ENCODE peak calls at places on chromosomes 2 and 18, in seven cellular contexts. One of them, this sample, is unnamed.
A peak's percentile ranks its signal among the peaks of the same experiment; 100 is the strongest.

GRCh38 chr18:36374262-36374661 is 76.7 kb downstream of the FHOD3 start:
- DNase-seq in PC-9: no peak
- DNase-seq in stimulated activated naive CD4-positive, alpha-beta T cell: no peak
- DNase-seq in esophagus squamous epithelium: no peak
- DNase-seq in activated T-helper 1 cell treated with anti-CD3 and anti-CD28 coated beads, Interleukin-12 subunit alpha, Interleukin-12 subunit beta, Interleukin-2, Interleukin-4 antibody, amounts not matched to agents 30 ng/mL and 10 ng/mL and 1 ng/mL, durations not matched to agents 14 hours and 24 hours and 36 hours: no peak
- DNase-seq in activated B cell treated with CpG ODN at 0.5 μM for 24 hours: no peak
- DNase-seq in ELF-1: no peak
- DNase-seq in this sample: no peak

GRCh38 chr18:22031581-22031980 is 137.8 kb upstream of the GATA6 start:
- DNase-seq in PC-9: no peak
- DNase-seq in stimulated activated naive CD4-positive, alpha-beta T cell: no peak
- DNase-seq in esophagus squamous epithelium: no peak
- DNase-seq in activated T-helper 1 cell treated with anti-CD3 and anti-CD28 coated beads, Interleukin-12 subunit alpha, Interleukin-12 subunit beta, Interleukin-2, Interleukin-4 antibody, amounts not matched to agents 30 ng/mL and 10 ng/mL and 1 ng/mL, durations not matched to agents 14 hours and 24 hours and 36 hours: no peak
- DNase-seq in activated B cell treated with CpG ODN at 0.5 μM for 24 hours: no peak
- DNase-seq in ELF-1: no peak
- DNase-seq in this sample: no peak

GRCh38 chr2:201900362-201900761 is 94.0 kb downstream of the CDK15 start:
- DNase-seq in PC-9: peak; percentile 71
- DNase-seq in stimulated activated naive CD4-positive, alpha-beta T cell: no peak
- DNase-seq in esophagus squamous epithelium: no peak
- DNase-seq in activated T-helper 1 cell treated with anti-CD3 and anti-CD28 coated beads, Interleukin-12 subunit alpha, Interleukin-12 subunit beta, Interleukin-2, Interleukin-4 antibody, amounts not matched to agents 30 ng/mL and 10 ng/mL and 1 ng/mL, durations not matched to agents 14 hours and 24 hours and 36 hours: no peak
- DNase-seq in activated B cell treated with CpG ODN at 0.5 μM for 24 hours: no peak
- DNase-seq in ELF-1: no peak
- DNase-seq in this sample: no peak

GRCh38 chr2:238994876-238995275 is 147.0 kb downstream of the TWIST2 start:
- DNase-seq in PC-9: no peak
- DNase-seq in stimulated activated naive CD4-positive, alpha-beta T cell: no peak
- DNase-seq in esophagus squamous epithelium: no peak
- DNase-seq in activated T-helper 1 cell treated with anti-CD3 and anti-CD28 coated beads, Interleukin-12 subunit alpha, Interleukin-12 subunit beta, Interleukin-2, Interleukin-4 antibody, amounts not matched to agents 30 ng/mL and 10 ng/mL and 1 ng/mL, durations not matched to agents 14 hours and 24 hours and 36 hours: no peak
- DNase-seq in activated B cell treated with CpG ODN at 0.5 μM for 24 hours: no peak
- DNase-seq in ELF-1: no peak
- DNase-seq in this sample: no peak

GRCh38 chr2:203909192-203909945 is 27.2 kb upstream of the ICOS start:
- DNase-seq in PC-9: no peak
- DNase-seq in stimulated activated naive CD4-positive, alpha-beta T cell: peak; percentile 1
- DNase-seq in esophagus squamous epithelium: no peak
- DNase-seq in activated T-helper 1 cell treated with anti-CD3 and anti-CD28 coated beads, Interleukin-12 subunit alpha, Interleukin-12 subunit beta, Interleukin-2, Interleukin-4 antibody, amounts not matched to agents 30 ng/mL and 10 ng/mL and 1 ng/mL, durations not matched to agents 14 hours and 24 hours and 36 hours: no peak
- DNase-seq in activated B cell treated with CpG ODN at 0.5 μM for 24 hours: no peak
- DNase-seq in ELF-1: peak; percentile 20
- DNase-seq in this sample: peak; percentile 28

GRCh38 chr2:17104454-17104853 is 413.8 kb downstream of the RAD51AP2 start:
- DNase-seq in PC-9: no peak
- DNase-seq in stimulated activated naive CD4-positive, alpha-beta T cell: no peak
- DNase-seq in esophagus squamous epithelium: no peak
- DNase-seq in activated T-helper 1 cell treated with anti-CD3 and anti-CD28 coated beads, Interleukin-12 subunit alpha, Interleukin-12 subunit beta, Interleukin-2, Interleukin-4 antibody, amounts not matched to agents 30 ng/mL and 10 ng/mL and 1 ng/mL, durations not matched to agents 14 hours and 24 hours and 36 hours: no peak
- DNase-seq in activated B cell treated with CpG ODN at 0.5 μM for 24 hours: no peak
- DNase-seq in ELF-1: no peak
- DNase-seq in this sample: no peak

GRCh38 chr2:43139996-43140621 is 86.3 kb downstream of the ZFP36L2 start:
- DNase-seq in PC-9: no peak
- DNase-seq in stimulated activated naive CD4-positive, alpha-beta T cell: no peak
- DNase-seq in esophagus squamous epithelium: no peak
- DNase-seq in activated T-helper 1 cell treated with anti-CD3 and anti-CD28 coated beads, Interleukin-12 subunit alpha, Interleukin-12 subunit beta, Interleukin-2, Interleukin-4 antibody, amounts not matched to agents 30 ng/mL and 10 ng/mL and 1 ng/mL, durations not matched to agents 14 hours and 24 hours and 36 hours: no peak
- DNase-seq in activated B cell treated with CpG ODN at 0.5 μM for 24 hours: no peak
- DNase-seq in ELF-1: peak; percentile 64
- DNase-seq in this sample: peak; percentile 58

GRCh38 chr2:9982248-9982647 is 30.8 kb downstream of the GRHL1 start:
- DNase-seq in PC-9: no peak
- DNase-seq in stimulated activated naive CD4-positive, alpha-beta T cell: no peak
- DNase-seq in esophagus squamous epithelium: no peak
- DNase-seq in activated T-helper 1 cell treated with anti-CD3 and anti-CD28 coated beads, Interleukin-12 subunit alpha, Interleukin-12 subunit beta, Interleukin-2, Interleukin-4 antibody, amounts not matched to agents 30 ng/mL and 10 ng/mL and 1 ng/mL, durations not matched to agents 14 hours and 24 hours and 36 hours: no peak
- DNase-seq in activated B cell treated with CpG ODN at 0.5 μM for 24 hours: no peak
- DNase-seq in ELF-1: no peak
- DNase-seq in this sample: no peak

GRCh38 chr2:106269591-106270291 is 75.6 kb upstream of the UXS1 start:
- DNase-seq in PC-9: no peak
- DNase-seq in stimulated activated naive CD4-positive, alpha-beta T cell: peak; percentile 14
- DNase-seq in esophagus squamous epithelium: no peak
- DNase-seq in activated T-helper 1 cell treated with anti-CD3 and anti-CD28 coated beads, Interleukin-12 subunit alpha, Interleukin-12 subunit beta, Interleukin-2, Interleukin-4 antibody, amounts not matched to agents 30 ng/mL and 10 ng/mL and 1 ng/mL, durations not matched to agents 14 hours and 24 hours and 36 hours: peak; percentile 9
- DNase-seq in activated B cell treated with CpG ODN at 0.5 μM for 24 hours: peak; percentile 32
- DNase-seq in ELF-1: peak; percentile 24
- DNase-seq in this sample: peak; percentile 3

GRCh38 chr2:217479626-217480025 is 523.2 kb downstream of the TNS1 start:
- DNase-seq in PC-9: no peak
- DNase-seq in stimulated activated naive CD4-positive, alpha-beta T cell: no peak
- DNase-seq in esophagus squamous epithelium: no peak
- DNase-seq in activated T-helper 1 cell treated with anti-CD3 and anti-CD28 coated beads, Interleukin-12 subunit alpha, Interleukin-12 subunit beta, Interleukin-2, Interleukin-4 antibody, amounts not matched to agents 30 ng/mL and 10 ng/mL and 1 ng/mL, durations not matched to agents 14 hours and 24 hours and 36 hours: no peak
- DNase-seq in activated B cell treated with CpG ODN at 0.5 μM for 24 hours: no peak
- DNase-seq in ELF-1: no peak
- DNase-seq in this sample: no peak

GRCh38 chr2:141611143-141611571 is 519.7 kb downstream of the LRP1B start:
- DNase-seq in PC-9: no peak
- DNase-seq in stimulated activated naive CD4-positive, alpha-beta T cell: no peak
- DNase-seq in esophagus squamous epithelium: no peak
- DNase-seq in activated T-helper 1 cell treated with anti-CD3 and anti-CD28 coated beads, Interleukin-12 subunit alpha, Interleukin-12 subunit beta, Interleukin-2, Interleukin-4 antibody, amounts not matched to agents 30 ng/mL and 10 ng/mL and 1 ng/mL, durations not matched to agents 14 hours and 24 hours and 36 hours: no peak
- DNase-seq in activated B cell treated with CpG ODN at 0.5 μM for 24 hours: no peak
- DNase-seq in ELF-1: peak; percentile 35
- DNase-seq in this sample: no peak

GRCh38 chr2:195364015-195364965 is 292.7 kb upstream of the SLC39A10 start:
- DNase-seq in PC-9: no peak
- DNase-seq in stimulated activated naive CD4-positive, alpha-beta T cell: no peak
- DNase-seq in esophagus squamous epithelium: no peak
- DNase-seq in activated T-helper 1 cell treated with anti-CD3 and anti-CD28 coated beads, Interleukin-12 subunit alpha, Interleukin-12 subunit beta, Interleukin-2, Interleukin-4 antibody, amounts not matched to agents 30 ng/mL and 10 ng/mL and 1 ng/mL, durations not matched to agents 14 hours and 24 hours and 36 hours: no peak
- DNase-seq in activated B cell treated with CpG ODN at 0.5 μM for 24 hours: no peak
- DNase-seq in ELF-1: no peak
- DNase-seq in this sample: no peak

GRCh38 chr2:23557455-23557854 is 172.5 kb downstream of the KLHL29 start:
- DNase-seq in PC-9: no peak
- DNase-seq in stimulated activated naive CD4-positive, alpha-beta T cell: no peak
- DNase-seq in esophagus squamous epithelium: no peak
- DNase-seq in activated T-helper 1 cell treated with anti-CD3 and anti-CD28 coated beads, Interleukin-12 subunit alpha, Interleukin-12 subunit beta, Interleukin-2, Interleukin-4 antibody, amounts not matched to agents 30 ng/mL and 10 ng/mL and 1 ng/mL, durations not matched to agents 14 hours and 24 hours and 36 hours: no peak
- DNase-seq in activated B cell treated with CpG ODN at 0.5 μM for 24 hours: no peak
- DNase-seq in ELF-1: no peak
- DNase-seq in this sample: no peak

GRCh38 chr2:95056044-95056443 is 30.5 kb downstream of the MAL start:
- DNase-seq in PC-9: peak; percentile 75
- DNase-seq in stimulated activated naive CD4-positive, alpha-beta T cell: no peak
- DNase-seq in esophagus squamous epithelium: no peak
- DNase-seq in activated T-helper 1 cell treated with anti-CD3 and anti-CD28 coated beads, Interleukin-12 subunit alpha, Interleukin-12 subunit beta, Interleukin-2, Interleukin-4 antibody, amounts not matched to agents 30 ng/mL and 10 ng/mL and 1 ng/mL, durations not matched to agents 14 hours and 24 hours and 36 hours: no peak
- DNase-seq in activated B cell treated with CpG ODN at 0.5 μM for 24 hours: no peak
- DNase-seq in ELF-1: no peak
- DNase-seq in this sample: no peak

GRCh38 chr2:234949762-234950434 is 1.9 kb upstream of the SH3BP4 start:
- DNase-seq in PC-9: peak; percentile 67
- DNase-seq in stimulated activated naive CD4-positive, alpha-beta T cell: no peak
- DNase-seq in esophagus squamous epithelium: no peak
- DNase-seq in activated T-helper 1 cell treated with anti-CD3 and anti-CD28 coated beads, Interleukin-12 subunit alpha, Interleukin-12 subunit beta, Interleukin-2, Interleukin-4 antibody, amounts not matched to agents 30 ng/mL and 10 ng/mL and 1 ng/mL, durations not matched to agents 14 hours and 24 hours and 36 hours: no peak
- DNase-seq in activated B cell treated with CpG ODN at 0.5 μM for 24 hours: no peak
- DNase-seq in ELF-1: no peak
- DNase-seq in this sample: no peak

GRCh38 chr2:173831312-173832229 is 133.6 kb downstream of the SP3 start:
- DNase-seq in PC-9: no peak
- DNase-seq in stimulated activated naive CD4-positive, alpha-beta T cell: no peak
- DNase-seq in esophagus squamous epithelium: no peak
- DNase-seq in activated T-helper 1 cell treated with anti-CD3 and anti-CD28 coated beads, Interleukin-12 subunit alpha, Interleukin-12 subunit beta, Interleukin-2, Interleukin-4 antibody, amounts not matched to agents 30 ng/mL and 10 ng/mL and 1 ng/mL, durations not matched to agents 14 hours and 24 hours and 36 hours: no peak
- DNase-seq in activated B cell treated with CpG ODN at 0.5 μM for 24 hours: no peak
- DNase-seq in ELF-1: peak; percentile 62
- DNase-seq in this sample: no peak

GRCh38 chr2:100793982-100794381 is 26.0 kb upstream of the NPAS2 start:
- DNase-seq in PC-9: no peak
- DNase-seq in stimulated activated naive CD4-positive, alpha-beta T cell: no peak
- DNase-seq in esophagus squamous epithelium: no peak
- DNase-seq in activated T-helper 1 cell treated with anti-CD3 and anti-CD28 coated beads, Interleukin-12 subunit alpha, Interleukin-12 subunit beta, Interleukin-2, Interleukin-4 antibody, amounts not matched to agents 30 ng/mL and 10 ng/mL and 1 ng/mL, durations not matched to agents 14 hours and 24 hours and 36 hours: no peak
- DNase-seq in activated B cell treated with CpG ODN at 0.5 μM for 24 hours: no peak
- DNase-seq in ELF-1: peak; percentile 18
- DNase-seq in this sample: no peak

GRCh38 chr2:13109516-13109915 is 392.8 kb downstream of the TRIB2 start:
- DNase-seq in PC-9: no peak
- DNase-seq in stimulated activated naive CD4-positive, alpha-beta T cell: no peak
- DNase-seq in esophagus squamous epithelium: no peak
- DNase-seq in activated T-helper 1 cell treated with anti-CD3 and anti-CD28 coated beads, Interleukin-12 subunit alpha, Interleukin-12 subunit beta, Interleukin-2, Interleukin-4 antibody, amounts not matched to agents 30 ng/mL and 10 ng/mL and 1 ng/mL, durations not matched to agents 14 hours and 24 hours and 36 hours: no peak
- DNase-seq in activated B cell treated with CpG ODN at 0.5 μM for 24 hours: no peak
- DNase-seq in ELF-1: no peak
- DNase-seq in this sample: no peak

GRCh38 chr2:239153806-239154591 is 246.8 kb downstream of the HDAC4 start:
- DNase-seq in PC-9: no peak
- DNase-seq in stimulated activated naive CD4-positive, alpha-beta T cell: no peak
- DNase-seq in esophagus squamous epithelium: no peak
- DNase-seq in activated T-helper 1 cell treated with anti-CD3 and anti-CD28 coated beads, Interleukin-12 subunit alpha, Interleukin-12 subunit beta, Interleukin-2, Interleukin-4 antibody, amounts not matched to agents 30 ng/mL and 10 ng/mL and 1 ng/mL, durations not matched to agents 14 hours and 24 hours and 36 hours: no peak
- DNase-seq in activated B cell treated with CpG ODN at 0.5 μM for 24 hours: no peak
- DNase-seq in ELF-1: no peak
- DNase-seq in this sample: no peak

GRCh38 chr2:70141754-70142589 is 48.8 kb downstream of the C2orf42 start:
- DNase-seq in PC-9: no peak
- DNase-seq in stimulated activated naive CD4-positive, alpha-beta T cell: no peak
- DNase-seq in esophagus squamous epithelium: peak; percentile 100
- DNase-seq in activated T-helper 1 cell treated with anti-CD3 and anti-CD28 coated beads, Interleukin-12 subunit alpha, Interleukin-12 subunit beta, Interleukin-2, Interleukin-4 antibody, amounts not matched to agents 30 ng/mL and 10 ng/mL and 1 ng/mL, durations not matched to agents 14 hours and 24 hours and 36 hours: no peak
- DNase-seq in activated B cell treated with CpG ODN at 0.5 μM for 24 hours: no peak
- DNase-seq in ELF-1: no peak
- DNase-seq in this sample: no peak

GRCh38 chr18:13379930-13380665 is 161.5 kb downstream of the LDLRAD4 start:
- DNase-seq in PC-9: no peak
- DNase-seq in stimulated activated naive CD4-positive, alpha-beta T cell: no peak
- DNase-seq in esophagus squamous epithelium: no peak
- DNase-seq in activated T-helper 1 cell treated with anti-CD3 and anti-CD28 coated beads, Interleukin-12 subunit alpha, Interleukin-12 subunit beta, Interleukin-2, Interleukin-4 antibody, amounts not matched to agents 30 ng/mL and 10 ng/mL and 1 ng/mL, durations not matched to agents 14 hours and 24 hours and 36 hours: no peak
- DNase-seq in activated B cell treated with CpG ODN at 0.5 μM for 24 hours: no peak
- DNase-seq in ELF-1: no peak
- DNase-seq in this sample: no peak

GRCh38 chr2:49044265-49044664 is 110.0 kb downstream of the FSHR start:
- DNase-seq in PC-9: no peak
- DNase-seq in stimulated activated naive CD4-positive, alpha-beta T cell: no peak
- DNase-seq in esophagus squamous epithelium: no peak
- DNase-seq in activated T-helper 1 cell treated with anti-CD3 and anti-CD28 coated beads, Interleukin-12 subunit alpha, Interleukin-12 subunit beta, Interleukin-2, Interleukin-4 antibody, amounts not matched to agents 30 ng/mL and 10 ng/mL and 1 ng/mL, durations not matched to agents 14 hours and 24 hours and 36 hours: no peak
- DNase-seq in activated B cell treated with CpG ODN at 0.5 μM for 24 hours: no peak
- DNase-seq in ELF-1: no peak
- DNase-seq in this sample: no peak

GRCh38 chr2:96245609-96246390 is 20.0 kb downstream of the TMEM127 start:
- DNase-seq in PC-9: no peak
- DNase-seq in stimulated activated naive CD4-positive, alpha-beta T cell: no peak
- DNase-seq in esophagus squamous epithelium: no peak
- DNase-seq in activated T-helper 1 cell treated with anti-CD3 and anti-CD28 coated beads, Interleukin-12 subunit alpha, Interleukin-12 subunit beta, Interleukin-2, Interleukin-4 antibody, amounts not matched to agents 30 ng/mL and 10 ng/mL and 1 ng/mL, durations not matched to agents 14 hours and 24 hours and 36 hours: no peak
- DNase-seq in activated B cell treated with CpG ODN at 0.5 μM for 24 hours: no peak
- DNase-seq in ELF-1: no peak
- DNase-seq in this sample: no peak

GRCh38 chr2:179825494-179825893 is 35.9 kb downstream of the ZNF385B start:
- DNase-seq in PC-9: no peak
- DNase-seq in stimulated activated naive CD4-positive, alpha-beta T cell: no peak
- DNase-seq in esophagus squamous epithelium: no peak
- DNase-seq in activated T-helper 1 cell treated with anti-CD3 and anti-CD28 coated beads, Interleukin-12 subunit alpha, Interleukin-12 subunit beta, Interleukin-2, Interleukin-4 antibody, amounts not matched to agents 30 ng/mL and 10 ng/mL and 1 ng/mL, durations not matched to agents 14 hours and 24 hours and 36 hours: no peak
- DNase-seq in activated B cell treated with CpG ODN at 0.5 μM for 24 hours: no peak
- DNase-seq in ELF-1: peak; percentile 4
- DNase-seq in this sample: no peak

GRCh38 chr2:27871805-27872204 is 18.4 kb downstream of the RBKS start:
- DNase-seq in PC-9: no peak
- DNase-seq in stimulated activated naive CD4-positive, alpha-beta T cell: no peak
- DNase-seq in esophagus squamous epithelium: no peak
- DNase-seq in activated T-helper 1 cell treated with anti-CD3 and anti-CD28 coated beads, Interleukin-12 subunit alpha, Interleukin-12 subunit beta, Interleukin-2, Interleukin-4 antibody, amounts not matched to agents 30 ng/mL and 10 ng/mL and 1 ng/mL, durations not matched to agents 14 hours and 24 hours and 36 hours: no peak
- DNase-seq in activated B cell treated with CpG ODN at 0.5 μM for 24 hours: no peak
- DNase-seq in ELF-1: peak; percentile 4
- DNase-seq in this sample: no peak

GRCh38 chr2:121804340-121804739 is 48.9 kb downstream of the TSN start:
- DNase-seq in PC-9: no peak
- DNase-seq in stimulated activated naive CD4-positive, alpha-beta T cell: no peak
- DNase-seq in esophagus squamous epithelium: no peak
- DNase-seq in activated T-helper 1 cell treated with anti-CD3 and anti-CD28 coated beads, Interleukin-12 subunit alpha, Interleukin-12 subunit beta, Interleukin-2, Interleukin-4 antibody, amounts not matched to agents 30 ng/mL and 10 ng/mL and 1 ng/mL, durations not matched to agents 14 hours and 24 hours and 36 hours: no peak
- DNase-seq in activated B cell treated with CpG ODN at 0.5 μM for 24 hours: no peak
- DNase-seq in ELF-1: peak; percentile 47
- DNase-seq in this sample: no peak

GRCh38 chr18:46073474-46074331 is 1.6 kb upstream of the PSTPIP2 start:
- DNase-seq in PC-9: peak; percentile 65
- DNase-seq in stimulated activated naive CD4-positive, alpha-beta T cell: peak; percentile 17
- DNase-seq in esophagus squamous epithelium: no peak
- DNase-seq in activated T-helper 1 cell treated with anti-CD3 and anti-CD28 coated beads, Interleukin-12 subunit alpha, Interleukin-12 subunit beta, Interleukin-2, Interleukin-4 antibody, amounts not matched to agents 30 ng/mL and 10 ng/mL and 1 ng/mL, durations not matched to agents 14 hours and 24 hours and 36 hours: peak; percentile 47
- DNase-seq in activated B cell treated with CpG ODN at 0.5 μM for 24 hours: no peak
- DNase-seq in ELF-1: peak; percentile 60
- DNase-seq in this sample: peak; percentile 61

GRCh38 chr2:726158-726557 is 49.0 kb upstream of the TMEM18 start:
- DNase-seq in PC-9: no peak
- DNase-seq in stimulated activated naive CD4-positive, alpha-beta T cell: no peak
- DNase-seq in esophagus squamous epithelium: no peak
- DNase-seq in activated T-helper 1 cell treated with anti-CD3 and anti-CD28 coated beads, Interleukin-12 subunit alpha, Interleukin-12 subunit beta, Interleukin-2, Interleukin-4 antibody, amounts not matched to agents 30 ng/mL and 10 ng/mL and 1 ng/mL, durations not matched to agents 14 hours and 24 hours and 36 hours: no peak
- DNase-seq in activated B cell treated with CpG ODN at 0.5 μM for 24 hours: no peak
- DNase-seq in ELF-1: no peak
- DNase-seq in this sample: no peak

GRCh38 chr2:229553091-229553490 is 161.3 kb downstream of the DNER start:
- DNase-seq in PC-9: no peak
- DNase-seq in stimulated activated naive CD4-positive, alpha-beta T cell: no peak
- DNase-seq in esophagus squamous epithelium: no peak
- DNase-seq in activated T-helper 1 cell treated with anti-CD3 and anti-CD28 coated beads, Interleukin-12 subunit alpha, Interleukin-12 subunit beta, Interleukin-2, Interleukin-4 antibody, amounts not matched to agents 30 ng/mL and 10 ng/mL and 1 ng/mL, durations not matched to agents 14 hours and 24 hours and 36 hours: no peak
- DNase-seq in activated B cell treated with CpG ODN at 0.5 μM for 24 hours: no peak
- DNase-seq in ELF-1: no peak
- DNase-seq in this sample: no peak

GRCh38 chr2:200397785-200398184 is 91.3 kb downstream of the SPATS2L start:
- DNase-seq in PC-9: no peak
- DNase-seq in stimulated activated naive CD4-positive, alpha-beta T cell: no peak
- DNase-seq in esophagus squamous epithelium: no peak
- DNase-seq in activated T-helper 1 cell treated with anti-CD3 and anti-CD28 coated beads, Interleukin-12 subunit alpha, Interleukin-12 subunit beta, Interleukin-2, Interleukin-4 antibody, amounts not matched to agents 30 ng/mL and 10 ng/mL and 1 ng/mL, durations not matched to agents 14 hours and 24 hours and 36 hours: no peak
- DNase-seq in activated B cell treated with CpG ODN at 0.5 μM for 24 hours: no peak
- DNase-seq in ELF-1: no peak
- DNase-seq in this sample: no peak